ENCODE peak calls at places on chromosome 18, in eight cellular contexts. P is activated naive CD4-positive, alpha-beta T cell treated with anti-CD3 and anti-CD28 coated beads for 36 hours; U is fibroblast of lung; F is CD8-positive, alpha-beta T cell; X is NCI-H510A treated with DMSO at 0.1 percent for 48 hours; S is fibroblast of pulmonary artery; T is endodermal cell; O is foreskin fibroblast. A is an unnamed sample.

GRCh38 chr18:23422751-23423418 is 30.2 kb upstream of the RIOK3 start:
- DNase-seq in P (no peak), U (peak), F (no peak), X (no peak), S (peak), T (no peak), O (peak), A (no peak)

GRCh38 chr18:10299686-10300085 is 154.7 kb upstream of the APCDD1 start:
- DNase-seq in P (no peak), U (no peak), F (no peak), X (peak), S (no peak), T (no peak), O (no peak), A (no peak)

GRCh38 chr18:75544496-75544895 is 117.0 kb upstream of the SMIM21 start:
- DNase-seq in P (no peak), U (no peak), F (no peak), X (no peak), S (peak), T (no peak), O (peak), A (no peak)

GRCh38 chr18:38619129-38619528 is 1053.5 kb upstream of the CELF4 start:
- DNase-seq in P (no peak), U (no peak), F (no peak), X (no peak), S (no peak), T (no peak), O (no peak), A (no peak)

GRCh38 chr18:46013484-46014189 is 46.5 kb upstream of the EPG5 start:
- DNase-seq in P (no peak), U (no peak), F (no peak), X (no peak), S (no peak), T (no peak), O (no peak), A (no peak)

GRCh38 chr18:10398571-10398970 is 55.9 kb upstream of the APCDD1 start:
- DNase-seq in P (no peak), U (no peak), F (no peak), X (no peak), S (no peak), T (no peak), O (no peak), A (no peak)

GRCh38 chr18:79446931-79447330 is 51.2 kb downstream of the NFATC1 start:
- DNase-seq in P (no peak), U (no peak), F (no peak), X (no peak), S (no peak), T (no peak), O (no peak), A (no peak)

GRCh38 chr18:50306944-50307343 is 19.5 kb upstream of the CXXC1 start:
- DNase-seq in P (no peak), U (peak), F (no peak), X (no peak), S (peak), T (no peak), O (no peak), A (no peak)

GRCh38 chr18:46104128-46104911 is at the start of gene HAUS1:
- DNase-seq in P (peak), U (peak), F (peak), X (peak), S (peak), T (peak), O (peak), A (peak)

GRCh38 chr18:35716169-35716831 is 134.8 kb downstream of the GALNT1 start:
- DNase-seq in P (no peak), U (no peak), F (no peak), X (no peak), S (no peak), T (no peak), O (no peak), A (no peak)

GRCh38 chr18:71047882-71048281 is 759.0 kb downstream of the SOCS6 start:
- DNase-seq in P (no peak), U (no peak), F (no peak), X (no peak), S (peak), T (no peak), O (no peak), A (no peak)

GRCh38 chr18:6994053-6994452 is 123.5 kb downstream of the LAMA1 start:
- DNase-seq in P (no peak), U (peak), F (no peak), X (no peak), S (peak), T (peak), O (peak), A (no peak)

GRCh38 chr18:62982600-62983251 is 267.4 kb downstream of the PHLPP1 start:
- DNase-seq in P (peak), U (peak), F (peak), X (peak), S (peak), T (peak), O (peak), A (no peak)

GRCh38 chr18:7877609-7878008 is 310.5 kb downstream of the PTPRM start:
- DNase-seq in P (no peak), U (no peak), F (no peak), X (no peak), S (no peak), T (no peak), O (no peak), A (no peak)

GRCh38 chr18:52677991-52678390 is 338.0 kb downstream of the DCC start:
- DNase-seq in P (no peak), U (no peak), F (no peak), X (no peak), S (no peak), T (no peak), O (no peak), A (no peak)

GRCh38 chr18:22422909-22423548 is 5.3 kb upstream of the CTAGE1 start:
- DNase-seq in P (no peak), U (peak), F (no peak), X (no peak), S (peak), T (no peak), O (no peak), A (no peak)

GRCh38 chr18:36745219-36745975 is 83.4 kb downstream of the TPGS2 start:
- DNase-seq in P (no peak), U (no peak), F (no peak), X (no peak), S (no peak), T (no peak), O (no peak), A (no peak)

GRCh38 chr18:7749510-7749981 is 182.4 kb downstream of the PTPRM start:
- DNase-seq in P (no peak), U (no peak), F (no peak), X (no peak), S (peak), T (no peak), O (no peak), A (no peak)

GRCh38 chr18:55354795-55355194 is 233.2 kb downstream of the TCF4 start:
- DNase-seq in P (no peak), U (peak), F (no peak), X (no peak), S (no peak), T (no peak), O (no peak), A (no peak)

GRCh38 chr18:2894131-2894840 is 47.5 kb downstream of the EMILIN2 start:
- DNase-seq in P (no peak), U (no peak), F (no peak), X (no peak), S (no peak), T (no peak), O (no peak), A (no peak)

GRCh38 chr18:45723921-45724320 is at the start of gene SLC14A1:
- DNase-seq in P (no peak), U (no peak), F (no peak), X (no peak), S (no peak), T (peak), O (no peak), A (no peak)

GRCh38 chr18:27609221-27609620 is 424.1 kb upstream of the CHST9 start:
- DNase-seq in P (no peak), U (no peak), F (no peak), X (no peak), S (no peak), T (no peak), O (no peak), A (no peak)

GRCh38 chr18:76647322-76647721 is 152.3 kb upstream of the ZNF516 start:
- DNase-seq in P (no peak), U (no peak), F (no peak), X (no peak), S (no peak), T (no peak), O (no peak), A (no peak)

GRCh38 chr18:58805482-58806187 is 59.0 kb upstream of the ZNF532 start:
- DNase-seq in P (no peak), U (no peak), F (no peak), X (peak), S (no peak), T (no peak), O (no peak), A (peak)

GRCh38 chr18:66271927-66272326 is 332.0 kb downstream of the CDH19 start:
- DNase-seq in P (no peak), U (no peak), F (no peak), X (no peak), S (no peak), T (peak), O (no peak), A (no peak)

GRCh38 chr18:8548186-8548585 is 61.1 kb upstream of the RAB12 start:
- DNase-seq in P (no peak), U (no peak), F (no peak), X (no peak), S (peak), T (no peak), O (no peak), A (no peak)

GRCh38 chr18:60209042-60209441 is 163.5 kb downstream of the MC4R start:
- DNase-seq in P (no peak), U (no peak), F (no peak), X (no peak), S (no peak), T (no peak), O (no peak), A (no peak)

GRCh38 chr18:4639628-4640310 is 184.7 kb upstream of the DLGAP1 start:
- DNase-seq in P (no peak), U (no peak), F (no peak), X (no peak), S (no peak), T (no peak), O (no peak), A (no peak)

GRCh38 chr18:42340423-42341009 is 385.5 kb downstream of the PIK3C3 start:
- DNase-seq in P (no peak), U (no peak), F (no peak), X (no peak), S (no peak), T (no peak), O (no peak), A (no peak)

GRCh38 chr18:69659142-69659651 is 258.5 kb downstream of the DOK6 start:
- DNase-seq in P (no peak), U (no peak), F (no peak), X (peak), S (no peak), T (no peak), O (no peak), A (peak)

GRCh38 chr18:50563376-50563775 is 3.5 kb downstream of the MAPK4 start:
- DNase-seq in P (no peak), U (no peak), F (no peak), X (no peak), S (no peak), T (peak), O (no peak), A (no peak)

GRCh38 chr18:61926532-61926931 is 33.7 kb upstream of the RNF152 start:
- DNase-seq in P (peak), U (no peak), F (no peak), X (no peak), S (no peak), T (no peak), O (no peak), A (no peak)

GRCh38 chr18:2880473-2880872 is 33.7 kb downstream of the EMILIN2 start:
- DNase-seq in P (no peak), U (no peak), F (no peak), X (no peak), S (no peak), T (no peak), O (no peak), A (no peak)

GRCh38 chr18:77042583-77042982 is 90.0 kb downstream of the MBP start:
- DNase-seq in P (no peak), U (no peak), F (no peak), X (no peak), S (no peak), T (no peak), O (no peak), A (no peak)

A was measured in NCI-H187 treated with DMSO at 0.1 percent for 48 hours.